ENCODE peak calls at places on chromosomes 4 and X, in four cellular contexts. S, X, H and V are unnamed samples.
A peak's percentile ranks its signal among the peaks of the same experiment; 100 is the strongest.

GRCh38 chr4:26343041-26343403 is 22.2 kb downstream of the RBPJ start:
- DNase-seq in S (peak; percentile 62), X (no peak), H (no peak), V (no peak)

GRCh38 chr4:16225139-16225538 is 1.1 kb downstream of the TAPT1 start:
- DNase-seq in S (peak; percentile 79), X (no peak), H (no peak), V (no peak)

GRCh38 chr4:123346330-123346940 is 50.2 kb upstream of the SPRY1 start:
- DNase-seq in S (no peak), X (no peak), H (no peak), V (no peak)

GRCh38 chrX:1903380-1903935 is 288.6 kb downstream of the ASMT start:
- DNase-seq in S (peak; percentile 4), X (no peak), H (no peak), V (peak; percentile 31)

GRCh38 chr4:2080429-2081300 is 21.5 kb downstream of the NAT8L start:
- DNase-seq in S (no peak), X (no peak), H (no peak), V (no peak)

GRCh38 chr4:15714616-15715015 is 11.8 kb downstream of the BST1 start:
- DNase-seq in S (peak; percentile 35), X (no peak), H (no peak), V (no peak)

GRCh38 chrX:30665471-30665870 is 12.2 kb downstream of the GK start:
- DNase-seq in S (no peak), X (no peak), H (no peak), V (no peak)

GRCh38 chrX:71493111-71493613 is 39.7 kb upstream of the OGT start:
- DNase-seq in S (peak; percentile 13), X (no peak), H (peak; percentile 2), V (no peak)

GRCh38 chr4:106080376-106080775 is 185.1 kb downstream of the NPNT start:
- DNase-seq in S (peak; percentile 22), X (no peak), H (no peak), V (no peak)

GRCh38 chrX:153922932-153923857 is 2.9 kb downstream of the ARHGAP4 start:
- DNase-seq in S (peak; percentile 56), X (peak; percentile 79), H (peak; percentile 37), V (no peak)

GRCh38 chr4:54118850-54119589 is 19.1 kb downstream of the GSX2 start:
- DNase-seq in S (no peak), X (no peak), H (no peak), V (peak; percentile 54)

GRCh38 chr4:3440011-3440410 is 1.8 kb upstream of the HGFAC start:
- DNase-seq in S (no peak), X (no peak), H (no peak), V (no peak)

DNA sequence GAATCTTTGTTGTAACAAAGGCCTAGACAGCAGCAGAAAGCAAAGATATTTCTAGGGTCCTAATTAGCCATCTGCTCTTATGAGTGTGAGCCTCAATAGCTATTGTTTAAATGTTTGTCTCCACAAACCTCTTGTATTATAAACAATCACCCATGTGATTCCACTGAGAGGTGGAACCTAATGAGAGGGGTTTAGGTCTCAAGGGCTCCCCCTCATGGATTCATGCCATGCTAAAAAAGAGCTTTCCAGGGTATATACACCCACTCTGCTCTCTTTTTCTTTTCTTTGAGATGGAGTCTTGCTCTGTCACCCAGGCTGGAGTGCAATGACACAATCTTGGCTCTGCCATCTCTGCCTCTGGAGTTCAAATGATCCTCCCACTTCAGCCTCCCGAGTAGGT is 42.1 kb downstream of the TRIM61 start:
- DNase-seq in S (no peak), X (no peak), H (no peak), V (no peak)
- H3K4me3 ChIP-seq in S (no peak overlapping the region), X (no peak overlapping the region), H (no peak overlapping the region), V (no peak overlapping the region)

GRCh38 chr4:20422398-20422797 is 170.7 kb downstream of the SLIT2 start:
- DNase-seq in S (peak; percentile 70), X (no peak), H (no peak), V (no peak)

GRCh38 chr4:20421586-20421985 is 169.9 kb downstream of the SLIT2 start:
- DNase-seq in S (no peak), X (no peak), H (no peak), V (no peak)

GRCh38 chr4:20416800-20417199 is 165.1 kb downstream of the SLIT2 start:
- DNase-seq in S (no peak), X (no peak), H (no peak), V (no peak)

GRCh38 chr4:20420916-20421315 is 169.2 kb downstream of the SLIT2 start:
- DNase-seq in S (no peak), X (no peak), H (no peak), V (no peak)

GRCh38 chr4:20418865-20419451 is 167.3 kb downstream of the SLIT2 start:
- DNase-seq in S (peak; percentile 83), X (no peak), H (peak; percentile 59), V (no peak)
- H3K4me3 ChIP-seq in S (peak overlapping the region; percentile 70), X (peak overlapping the region; percentile 40), H (peak overlapping the region; percentile 44), V (peak overlapping the region; percentile 29)

DNA sequence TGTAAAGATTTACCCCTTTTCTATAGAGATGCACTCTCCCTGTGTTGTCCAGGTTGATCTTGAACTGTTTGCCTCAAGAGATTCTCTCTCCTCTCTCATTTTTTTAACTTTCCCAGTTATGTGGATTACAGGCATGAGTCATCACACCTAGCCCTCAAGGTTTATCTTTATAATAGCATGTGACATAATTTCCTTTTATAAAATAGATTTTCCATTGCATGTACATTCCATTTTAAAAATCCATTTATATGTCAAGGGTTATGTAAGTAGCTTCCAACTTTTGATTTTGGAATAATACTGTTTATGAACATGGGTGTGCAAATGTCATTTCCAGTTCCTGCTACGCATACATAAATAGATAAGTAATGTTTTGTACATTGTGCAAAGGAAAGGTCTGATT is 20.6 kb downstream of the ZNF721 start:
- DNase-seq in S (peak; percentile 14), X (no peak), H (no peak), V (no peak)
- H3K4me3 ChIP-seq in S (no peak overlapping the region), X (no peak overlapping the region), H (no peak overlapping the region), V (no peak overlapping the region)

GRCh38 chr4:168631241-168632151 is 134.6 kb downstream of the PALLD start:
- DNase-seq in S (peak; percentile 79), X (peak; percentile 67), H (no peak), V (peak; percentile 33)
- H3K4me3 ChIP-seq in S (peak overlapping the region; percentile 71), X (peak overlapping the region; percentile 74), H (peak overlapping the region; percentile 75), V (peak overlapping the region; percentile 76)

DNA sequence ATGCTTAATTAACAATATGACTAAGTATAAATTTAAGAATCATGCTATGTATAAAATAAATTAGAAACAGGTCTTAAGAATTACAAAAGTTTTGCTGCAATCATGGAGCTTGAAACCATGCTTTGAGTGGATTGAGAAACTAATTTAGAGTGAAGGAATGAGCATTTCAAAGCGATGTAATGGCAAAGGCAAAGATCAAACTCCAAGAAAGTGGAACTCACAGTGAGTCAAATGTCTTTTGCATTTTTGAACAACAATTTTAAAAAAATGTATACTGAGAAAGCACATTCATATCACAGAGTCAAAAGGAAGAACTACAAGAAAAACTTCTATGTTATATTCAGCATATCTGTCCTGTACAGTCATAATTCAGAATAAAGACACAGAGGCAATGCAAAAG is 6.6 kb downstream of the GPRIN3 start:
- DNase-seq in S (no peak), X (no peak), H (no peak), V (no peak)
- H3K4me3 ChIP-seq in S (no peak overlapping the region), X (no peak overlapping the region), H (no peak overlapping the region), V (no peak overlapping the region)

GRCh38 chr4:48046059-48046458 is 29.5 kb downstream of the NIPAL1 start:
- DNase-seq in S (no peak), X (no peak), H (no peak), V (no peak)

GRCh38 chr4:48043504-48043903 is 26.9 kb downstream of the NIPAL1 start:
- DNase-seq in S (no peak), X (no peak), H (no peak), V (no peak)

GRCh38 chr4:48042979-48043461 is 26.4 kb downstream of the NIPAL1 start:
- DNase-seq in S (no peak), X (no peak), H (no peak), V (no peak)

GRCh38 chr4:48041535-48042137 is 25.1 kb downstream of the NIPAL1 start:
- DNase-seq in S (no peak), X (no peak), H (no peak), V (no peak)

DNA sequence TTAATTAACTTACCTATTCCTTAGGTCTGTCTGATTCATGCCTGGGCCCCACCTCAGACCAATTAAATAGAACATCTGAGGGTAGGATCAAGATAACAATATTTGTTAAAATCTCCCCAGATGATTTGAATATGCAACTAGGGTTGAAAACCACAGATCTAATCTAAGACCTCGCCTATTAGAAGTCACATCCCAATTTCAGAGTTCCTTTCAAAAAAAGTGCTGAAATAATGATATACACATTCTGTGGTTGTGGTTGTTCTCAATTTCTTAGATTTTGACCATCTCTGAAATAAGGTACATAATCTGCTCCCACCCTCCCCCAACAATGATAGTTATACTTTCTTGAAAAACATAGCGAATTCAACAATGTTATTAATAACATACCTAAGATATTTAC is 27.7 kb downstream of the NIPAL1 start:
- DNase-seq in S (no peak), X (no peak), H (no peak), V (no peak)
- H3K4me3 ChIP-seq in S (no peak overlapping the region), X (no peak overlapping the region), H (no peak overlapping the region), V (no peak overlapping the region)